ENCODE peak calls at places on chromosome 5, in six cellular contexts. I is SK-N-SH, Z is IMR-90, U is WERI-Rb-1, F is MM.1S, Q is tibial nerve. C is an unnamed sample.

GRCh38 chr5:149817539-149817938 is 87.4 kb downstream of the PPARGC1B start:
- DNase-seq in Q (no peak), F (no peak), Z (no peak), I (no peak), U (no peak), C (no peak)

GRCh38 chr5:34416501-34417008 is 239.6 kb upstream of the RAI14 start:
- DNase-seq in F (no peak), Q (no peak), I (no peak), U (no peak), Z (no peak), C (no peak)

GRCh38 chr5:37355161-37355560 is 15.7 kb downstream of the NUP155 start:
- DNase-seq in Q (no peak), U (no peak), I (no peak), Z (no peak), F (no peak), C (peak)

GRCh38 chr5:78533356-78533755 is 115.2 kb downstream of the LHFPL2 start:
- DNase-seq in Q (no peak), Z (peak), F (no peak), U (no peak), I (no peak), C (no peak)

GRCh38 chr5:1465966-1466471 is 20.8 kb upstream of the SLC6A3 start:
- DNase-seq in Q (no peak), F (no peak), I (no peak), Z (no peak), U (no peak), C (peak)

GRCh38 chr5:95823738-95824609 is 1.4 kb upstream of the GLRX start:
- DNase-seq in Q (peak), F (peak), I (no peak), Z (peak), U (no peak), C (no peak)

GRCh38 chr5:179113945-179114641 is 53.9 kb downstream of the ZNF354C start:
- DNase-seq in Q (no peak), U (no peak), Z (no peak), I (no peak), F (no peak), C (no peak)

GRCh38 chr5:84292000-84292642 is 92.6 kb downstream of the EDIL3 start:
- DNase-seq in I (no peak), Z (no peak), U (no peak), Q (no peak), F (no peak), C (no peak)

GRCh38 chr5:157100140-157100679 is 8.6 kb downstream of the HAVCR2 start:
- DNase-seq in Q (no peak), Z (peak), I (no peak), U (no peak), F (no peak), C (no peak)

GRCh38 chr5:3218096-3218495 is 377.5 kb upstream of the IRX1 start:
- DNase-seq in I (no peak), U (no peak), F (no peak), Z (no peak), Q (no peak), C (peak)

GRCh38 chr5:177494356-177495195 is 2.8 kb downstream of the PDLIM7 start:
- DNase-seq in I (peak), U (peak), Z (peak), Q (peak), F (no peak), C (no peak)

GRCh38 chr5:170917113-170917512 is 55.3 kb downstream of the RANBP17 start:
- DNase-seq in U (no peak), I (no peak), Q (no peak), F (no peak), Z (no peak), C (no peak)
- TF ChIP-seq CTCF in U (no peak), I (peak), Q (no peak), F (peak), Z (peak), C (peak)

GRCh38 chr5:61617995-61618525 is 286.0 kb downstream of the ZSWIM6 start:
- DNase-seq in Q (no peak), I (no peak), Z (no peak), U (no peak), F (no peak), C (no peak)
- TF ChIP-seq CTCF in Q (no peak), I (no peak), Z (no peak), U (no peak), F (no peak), C (no peak)

GRCh38 chr5:14267166-14267838 is 124.2 kb downstream of the TRIO start:
- DNase-seq in U (no peak), Z (no peak), F (no peak), Q (no peak), I (no peak), C (no peak)
- TF ChIP-seq CTCF in U (no peak), Z (no peak), F (no peak), Q (no peak), I (peak), C (peak)

DNA sequence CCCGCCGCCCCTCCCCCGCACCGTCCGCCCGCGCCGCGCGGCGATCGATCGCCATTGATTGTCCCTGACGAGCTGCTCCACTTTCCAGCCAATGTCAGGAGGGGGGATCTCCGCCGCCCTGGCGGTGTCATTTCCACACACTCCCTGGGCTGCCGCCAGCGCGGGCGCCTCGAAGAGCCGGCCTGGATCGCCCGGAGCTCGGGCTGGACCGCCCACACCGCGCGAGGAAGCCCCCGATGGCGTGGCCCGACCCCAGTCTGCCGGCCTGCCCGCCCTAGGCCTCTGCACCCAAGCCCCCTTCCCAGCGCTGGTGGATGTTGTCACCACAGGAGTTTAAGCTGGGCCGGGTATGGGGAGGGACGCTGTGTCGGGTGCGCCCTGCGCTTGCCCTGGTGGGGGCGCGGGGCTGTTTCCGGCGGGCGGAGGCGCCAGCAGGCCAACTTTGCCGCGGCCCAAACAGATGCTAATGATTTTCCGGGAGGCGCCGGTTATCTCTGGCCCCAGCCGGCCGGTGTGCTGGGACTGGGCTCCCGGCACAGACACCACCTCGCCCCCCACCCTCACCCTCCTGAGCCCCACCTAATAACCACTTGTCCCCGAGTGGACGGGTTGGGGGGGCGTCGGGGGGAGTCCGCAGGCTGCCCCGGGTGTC is 10.6 kb upstream of the CXXC5 start:
- DNase-seq in U (peak), F (peak), Z (peak), Q (peak), I (peak), C (no peak)
- TF ChIP-seq CTCF in U (peak), F (peak), Z (no peak), Q (peak), I (peak), C (peak)

DNA sequence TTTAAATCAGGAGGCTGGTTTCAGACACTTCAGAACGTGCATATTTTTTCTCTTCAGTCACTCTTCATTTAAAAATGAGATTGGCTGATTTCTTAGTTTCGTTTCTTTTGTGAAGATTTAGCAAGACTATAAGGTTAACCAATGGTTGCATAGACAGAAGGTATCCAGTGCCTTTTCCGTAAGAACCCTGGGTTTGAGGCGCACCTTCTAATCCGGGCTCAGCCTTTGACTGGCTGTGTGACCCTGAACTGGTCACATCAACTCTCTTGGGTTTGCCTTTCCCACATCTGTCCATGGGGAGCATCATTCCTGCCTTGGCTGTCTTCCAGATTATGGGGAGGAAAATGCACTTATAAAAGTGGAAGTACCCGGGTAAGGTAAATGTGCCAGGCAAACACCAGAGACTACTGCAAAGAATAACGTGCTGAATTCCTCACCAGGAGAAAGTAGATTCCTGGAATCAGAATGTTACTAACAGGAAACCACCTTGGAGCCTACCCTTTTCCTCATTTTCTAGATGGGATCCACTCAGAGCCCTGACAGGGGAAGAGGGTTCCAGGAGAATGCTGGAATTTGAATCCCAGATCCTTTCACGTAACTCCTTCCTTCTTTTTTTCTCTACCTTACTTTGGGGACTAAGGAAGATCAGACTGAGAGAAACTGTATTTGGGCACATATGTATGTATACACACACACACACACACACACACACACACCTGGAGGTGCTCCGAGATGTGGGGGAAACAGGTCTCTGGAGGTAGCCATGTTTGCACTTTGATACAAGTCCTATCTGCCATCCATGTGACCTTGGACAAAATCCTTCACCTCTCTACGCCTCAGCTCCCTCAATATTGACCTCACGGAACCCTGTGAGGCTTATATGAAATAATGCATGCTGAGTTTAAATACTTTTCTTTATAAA is 6.8 kb downstream of the HAND1 start:
- DNase-seq in I (peak), U (no peak), Q (no peak), Z (no peak), F (peak), C (no peak)
- TF ChIP-seq CTCF in I (no peak), U (no peak), Q (no peak), Z (no peak), F (no peak), C (no peak)

DNA sequence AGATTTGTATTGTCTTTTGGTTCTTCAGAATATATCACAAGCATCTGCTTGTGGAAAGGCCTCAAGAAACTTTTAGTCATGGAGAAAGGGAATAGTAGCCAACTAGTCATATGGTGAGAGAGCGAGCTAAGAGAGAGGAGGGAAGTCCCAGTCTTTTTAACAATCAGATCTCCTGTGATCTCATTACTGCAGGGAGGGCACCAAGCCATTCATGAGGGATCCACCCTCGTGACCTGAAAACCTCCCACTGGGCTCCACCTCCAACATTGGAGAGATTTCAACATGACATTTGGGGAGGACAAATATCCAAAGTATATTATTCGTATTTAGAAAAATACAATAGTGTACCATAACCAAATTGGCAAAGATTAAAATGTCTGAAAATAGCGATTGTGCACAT is 99.0 kb downstream of the GABRA1 start:
- DNase-seq in Z (no peak), Q (no peak), I (no peak), F (no peak), U (no peak), C (no peak)
- TF ChIP-seq CTCF in Z (no peak), Q (no peak), I (no peak), F (no peak), U (no peak), C (no peak)

GRCh38 chr5:97496037-97496436 is 313.0 kb upstream of the RIOK2 start:
- DNase-seq in U (no peak), Q (no peak), F (no peak), I (no peak), Z (no peak), C (no peak)
- TF ChIP-seq CTCF in U (no peak), Q (no peak), F (no peak), I (no peak), Z (no peak), C (no peak)

GRCh38 chr5:112533315-112533867 is 114.3 kb upstream of the EPB41L4A start:
- DNase-seq in F (no peak), Z (no peak), U (no peak), I (no peak), Q (no peak), C (no peak)

GRCh38 chr5:112525217-112525616 is 106.1 kb upstream of the EPB41L4A start:
- DNase-seq in Z (no peak), F (no peak), Q (no peak), U (no peak), I (no peak), C (no peak)

GRCh38 chr5:112528928-112529327 is 109.9 kb upstream of the EPB41L4A start:
- DNase-seq in Q (no peak), Z (no peak), F (no peak), I (no peak), U (no peak), C (no peak)

GRCh38 chr5:112532654-112533314 is 113.7 kb upstream of the EPB41L4A start:
- DNase-seq in F (no peak), Z (no peak), Q (no peak), I (no peak), U (no peak), C (no peak)

GRCh38 chr5:112529525-112529924 is 110.4 kb upstream of the EPB41L4A start:
- DNase-seq in U (no peak), Q (no peak), F (peak), Z (no peak), I (peak), C (no peak)
- TF ChIP-seq CTCF in U (peak), Q (no peak), F (peak), Z (peak), I (peak), C (peak)

GRCh38 chr5:139574641-139575312 is 13.6 kb downstream of the UBE2D2 start:
- DNase-seq in F (peak), Q (peak), Z (peak), I (peak), U (no peak), C (no peak)
- TF ChIP-seq CTCF in F (peak), Q (no peak), Z (peak), I (peak), U (peak), C (peak)

C was measured in chondrocyte.